ENCODE peak calls at places on chromosomes 7 and 10, in nine cellular contexts. L is colonic mucosa; B is EH; Q is AG08395; U is cardiac fibroblast; I is natural killer cell treated with Interleukin-12 subunit alpha and Interleukin-12 subunit beta and Interleukin-15 and Interleukin-18, amount 100 ng/mL, for 72 hours; A is NCI-H748 treated with DMSO at 0.1 percent for 48 hours; X is fibroblast of lung; S is T-helper 2 cell. D is an unnamed sample.

GRCh38 chr10:115659616-115660015 is 566.5 kb downstream of the ATRNL1 start:
- DNase-seq in Q (no peak), L (no peak), X (peak; percentile 28), I (no peak), B (no peak), U (peak; percentile 64), A (no peak), S (no peak), D (no peak)

GRCh38 chr10:8296090-8296741 is 241.7 kb downstream of the GATA3 start:
- DNase-seq in S (no peak), I (no peak), U (no peak), A (no peak), Q (no peak), B (no peak), X (no peak), L (no peak), D (no peak)

GRCh38 chr10:3877092-3878000 is 92.3 kb upstream of the KLF6 start:
- DNase-seq in S (no peak), A (no peak), L (no peak), Q (no peak), U (peak; percentile 30), B (peak; percentile 39), I (no peak), X (no peak), D (no peak)

GRCh38 chr10:122279725-122280141 is 8.6 kb downstream of the BTBD16 start:
- DNase-seq in Q (peak; percentile 51), X (peak; percentile 21), U (peak; percentile 60), B (peak; percentile 47), L (no peak), S (no peak), I (no peak), A (peak; percentile 12), D (no peak)

GRCh38 chr7:183907-184767 is 8.2 kb upstream of the FAM20C start:
- DNase-seq in S (no peak), U (no peak), A (no peak), B (no peak), L (no peak), I (no peak), Q (no peak), X (no peak), D (no peak)

GRCh38 chr10:10499839-10500238 is 517.8 kb upstream of the CELF2 start:
- DNase-seq in U (peak; percentile 82), I (no peak), L (no peak), Q (peak; percentile 21), X (peak; percentile 77), S (no peak), A (no peak), B (peak; percentile 46), D (peak; percentile 61)

GRCh38 chr10:11183000-11183399 is 165.3 kb downstream of the CELF2 start:
- DNase-seq in A (no peak), I (no peak), L (no peak), S (no peak), B (no peak), X (no peak), U (no peak), Q (no peak), D (no peak)

GRCh38 chr7:19369806-19370205 is 224.6 kb upstream of the FERD3L start:
- DNase-seq in B (no peak), A (peak; percentile 98), L (no peak), S (no peak), X (no peak), I (no peak), U (no peak), Q (no peak), D (no peak)

GRCh38 chr10:1215862-1216575 is 159.8 kb downstream of the WDR37 start:
- DNase-seq in I (no peak), S (no peak), L (no peak), B (no peak), X (no peak), Q (no peak), A (no peak), U (no peak), D (no peak)

GRCh38 chr10:96598841-96599240 is 12.0 kb upstream of the TM9SF3 start:
- DNase-seq in I (no peak), L (no peak), B (no peak), X (no peak), S (no peak), Q (no peak), U (no peak), A (no peak), D (no peak)

GRCh38 chr7:135755351-135755753 is 6.7 kb upstream of the FAM180A start:
- DNase-seq in I (no peak), B (no peak), S (no peak), A (peak; percentile 32), L (no peak), X (no peak), U (no peak), Q (no peak), D (no peak)

D was measured in NCI-H226.